ENCODE peak calls at places on chromosome 22, in six cellular contexts. U is neural crest cell, R is renal cortical epithelial cell, E is T-helper 2 cell, F is cardiac fibroblast, T is psoas muscle. S is an unnamed sample.

GRCh38 chr22:28332410-28332809 is 347.2 kb downstream of the TTC28 start:
- DNase-seq in U (no peak), R (peak), E (no peak), F (no peak), T (no peak), S (no peak)

GRCh38 chr22:38347181-38347943 is 30.1 kb upstream of the CSNK1E start:
- DNase-seq in U (no peak), R (no peak), E (no peak), F (no peak), T (no peak), S (no peak)

GRCh38 chr22:37079668-37080171 is 28.2 kb downstream of the KCTD17 start:
- DNase-seq in U (no peak), R (no peak), E (peak), F (peak), T (no peak), S (no peak)

GRCh38 chr22:50074056-50074455 is 11.2 kb downstream of the MLC1 start:
- DNase-seq in U (no peak), R (no peak), E (no peak), F (no peak), T (no peak), S (no peak)

GRCh38 chr22:20750461-20751184 is 23.3 kb upstream of the SERPIND1 start:
- DNase-seq in U (no peak), R (peak), E (no peak), F (peak), T (peak), S (peak)

GRCh38 chr22:20143883-20144665 is 6.8 kb downstream of the CCDC188 start:
- DNase-seq in U (no peak), R (no peak), E (no peak), F (no peak), T (no peak), S (no peak)

GRCh38 chr22:44380716-44381500 is 68.2 kb upstream of the SHISAL1 start:
- DNase-seq in U (no peak), R (no peak), E (no peak), F (no peak), T (peak), S (no peak)

GRCh38 chr22:47558828-47559700 is 796.6 kb downstream of the TBC1D22A start:
- DNase-seq in U (no peak), R (no peak), E (no peak), F (no peak), T (no peak), S (no peak)

GRCh38 chr22:49203863-49204598 is 623.6 kb downstream of the BRD1 start:
- DNase-seq in U (no peak), R (no peak), E (no peak), F (no peak), T (no peak), S (no peak)

GRCh38 chr22:48957311-48957986 is 870.2 kb downstream of the BRD1 start:
- DNase-seq in U (no peak), R (no peak), E (no peak), F (no peak), T (no peak), S (no peak)

GRCh38 chr22:42368379-42369249 is 63.6 kb downstream of the NFAM1 start:
- DNase-seq in U (no peak), R (no peak), E (no peak), F (no peak), T (peak), S (no peak)

GRCh38 chr22:47206185-47206584 is 443.7 kb downstream of the TBC1D22A start:
- DNase-seq in U (no peak), R (no peak), E (no peak), F (no peak), T (no peak), S (no peak)

GRCh38 chr22:19846620-19847344 is 7.9 kb downstream of the GNB1L start:
- DNase-seq in U (no peak), R (no peak), E (no peak), F (no peak), T (no peak), S (no peak)

S was measured in MG63.